ENCODE peak calls at places on chromosomes 5 and 9, in nine cellular contexts. T is stimulated activated CD8-positive, alpha-beta memory T cell treated with anti-CD3 and anti-CD28 coated beads, Interleukin-2, amount 100 ng/mL, for 1 hour; R is nucleus accumbens; D is T47D; X is NB4; C is AG20443; Z is nephron progenitor cell; I is naive thymus-derived CD4-positive, alpha-beta T cell; F is NCI-H748 treated with DMSO at 0.1 percent for 48 hours. O is an unnamed sample.

GRCh38 chr5:152592416-152592815 is 187.3 kb upstream of the NMUR2 start:
- DNase-seq in T (no peak), R (no peak), D (no peak), X (no peak), C (no peak), Z (no peak), I (no peak), F (no peak), O (no peak)

GRCh38 chr9:16033921-16034320 is 481.1 kb downstream of the CCDC171 start:
- DNase-seq in T (no peak), R (no peak), D (no peak), X (no peak), C (no peak), Z (no peak), I (no peak), F (no peak), O (no peak)

GRCh38 chr5:153632748-153633290 is 142.3 kb downstream of the GRIA1 start:
- DNase-seq in T (no peak), R (no peak), D (no peak), X (no peak), C (peak), Z (no peak), I (no peak), F (no peak), O (no peak)

GRCh38 chr9:80796662-80797426 is 892.5 kb downstream of the TLE1 start:
- DNase-seq in T (no peak), R (no peak), D (no peak), X (no peak), C (no peak), Z (peak), I (no peak), F (no peak), O (no peak)

GRCh38 chr5:133403741-133404364 is 208.5 kb downstream of the FSTL4 start:
- DNase-seq in T (no peak), R (no peak), D (no peak), X (no peak), C (no peak), Z (no peak), I (no peak), F (no peak), O (no peak)

GRCh38 chr9:77953590-77953989 is 78.0 kb downstream of the GNAQ start:
- DNase-seq in T (no peak), R (no peak), D (no peak), X (no peak), C (no peak), Z (no peak), I (no peak), F (no peak), O (no peak)

GRCh38 chr5:119996128-119996527 is 366.8 kb downstream of the FAM170A start:
- DNase-seq in T (no peak), R (no peak), D (no peak), X (no peak), C (no peak), Z (no peak), I (no peak), F (no peak), O (no peak)

GRCh38 chr9:87716141-87716540 is 9.8 kb upstream of the CTSL start:
- DNase-seq in T (no peak), R (no peak), D (no peak), X (no peak), C (no peak), Z (no peak), I (no peak), F (no peak), O (no peak)

GRCh38 chr9:123411191-123411590 is 55.2 kb downstream of the CRB2 start:
- DNase-seq in T (no peak), R (no peak), D (no peak), X (no peak), C (no peak), Z (no peak), I (no peak), F (no peak), O (no peak)

GRCh38 chr5:159533197-159533596 is 202.9 kb upstream of the IL12B start:
- DNase-seq in T (no peak), R (no peak), D (peak), X (no peak), C (no peak), Z (no peak), I (no peak), F (no peak), O (no peak)

GRCh38 chr5:180803181-180804128 is 849 bp upstream of the MGAT1 start:
- DNase-seq in T (peak), R (peak), D (no peak), X (peak), C (peak), Z (no peak), I (peak), F (no peak), O (peak)

GRCh38 chr5:89309268-89309667 is 426.3 kb upstream of the MEF2C start:
- DNase-seq in T (no peak), R (no peak), D (no peak), X (no peak), C (no peak), Z (no peak), I (no peak), F (no peak), O (no peak)

GRCh38 chr5:10291736-10292135 is 16.0 kb downstream of the CMBL start:
- DNase-seq in T (no peak), R (no peak), D (no peak), X (no peak), C (no peak), Z (no peak), I (no peak), F (no peak), O (no peak)

GRCh38 chr9:21803674-21804048 is 1.2 kb downstream of the MTAP start:
- DNase-seq in T (no peak), R (no peak), D (no peak), X (no peak), C (no peak), Z (no peak), I (no peak), F (no peak), O (no peak)

GRCh38 chr9:24011206-24011605 is 185.2 kb upstream of the ELAVL2 start:
- DNase-seq in T (no peak), R (no peak), D (no peak), X (no peak), C (no peak), Z (no peak), I (no peak), F (no peak), O (no peak)

GRCh38 chr9:104276709-104277245 is 182.7 kb downstream of the SMC2 start:
- DNase-seq in T (no peak), R (no peak), D (no peak), X (no peak), C (peak), Z (no peak), I (no peak), F (no peak), O (no peak)

GRCh38 chr5:168803541-168803940 is 224.4 kb upstream of the PANK3 start:
- DNase-seq in T (no peak), R (no peak), D (no peak), X (no peak), C (no peak), Z (no peak), I (no peak), F (no peak), O (no peak)

GRCh38 chr5:143341807-143342570 is 61.5 kb downstream of the NR3C1 start:
- DNase-seq in T (no peak), R (no peak), D (no peak), X (peak), C (peak), Z (no peak), I (no peak), F (no peak), O (no peak)

GRCh38 chr9:134592018-134592818 is 49.4 kb upstream of the COL5A1 start:
- DNase-seq in T (no peak), R (no peak), D (no peak), X (no peak), C (peak), Z (no peak), I (no peak), F (no peak), O (peak)

O was measured in RPMI8226.